ENCODE peak calls at places on chromosomes 13 and 19, in four cellular contexts. P is lung, W is MCF 10A, U is Peyer's patch. R is an unnamed sample.
A peak's percentile ranks its signal among the peaks of the same experiment; 100 is the strongest.

GRCh38 chr13:112983042-112983305 is 14.0 kb downstream of the MCF2L start:
- DNase-seq in P (no peak), U (no peak), W (no peak), R (no peak)

GRCh38 chr19:41530761-41531301 is 45.1 kb upstream of the CEACAM21 start:
- DNase-seq in P (peak; percentile 43), U (no peak), W (no peak), R (no peak)

GRCh38 chr13:106038752-106039151 is 496.7 kb downstream of the EFNB2 start:
- DNase-seq in U (no peak), W (peak; percentile 73), P (no peak), R (no peak)

GRCh38 chr19:17107546-17108452 is 32.2 kb downstream of the MYO9B start:
- DNase-seq in W (peak; percentile 99), U (no peak), P (peak; percentile 74), R (peak; percentile 90)

GRCh38 chr13:30711375-30711774 is 24.0 kb upstream of the ALOX5AP start:
- DNase-seq in P (no peak), W (no peak), U (no peak), R (no peak)

GRCh38 chr19:18494267-18494607 is 27.6 kb downstream of the ELL start:
- DNase-seq in P (no peak), U (no peak), W (no peak), R (no peak)

GRCh38 chr19:2171349-2172145 is 7.8 kb downstream of the DOT1L start:
- DNase-seq in W (no peak), P (no peak), U (no peak), R (no peak)

GRCh38 chr19:47022541-47023447 is 3.2 kb downstream of the NPAS1 start:
- DNase-seq in U (no peak), W (no peak), P (no peak), R (no peak)

GRCh38 chr19:18650048-18650435 is 13.2 kb downstream of the KLHL26 start:
- DNase-seq in P (no peak), W (no peak), U (no peak), R (no peak)

GRCh38 chr13:35014606-35015005 is 72.5 kb downstream of the NBEA start:
- DNase-seq in W (no peak), U (no peak), P (no peak), R (no peak)

GRCh38 chr19:2503521-2504109 is 27.7 kb downstream of the GADD45B start:
- DNase-seq in U (no peak), W (peak; percentile 64), P (no peak), R (no peak)

GRCh38 chr19:48330012-48330681 is 4.8 kb downstream of the EMP3 start:
- DNase-seq in P (peak; percentile 79), U (peak; percentile 88), W (no peak), R (no peak)
- TF ChIP-seq CTCF in P (no peak), U (no peak), W (no peak), R (no peak)

DNA sequence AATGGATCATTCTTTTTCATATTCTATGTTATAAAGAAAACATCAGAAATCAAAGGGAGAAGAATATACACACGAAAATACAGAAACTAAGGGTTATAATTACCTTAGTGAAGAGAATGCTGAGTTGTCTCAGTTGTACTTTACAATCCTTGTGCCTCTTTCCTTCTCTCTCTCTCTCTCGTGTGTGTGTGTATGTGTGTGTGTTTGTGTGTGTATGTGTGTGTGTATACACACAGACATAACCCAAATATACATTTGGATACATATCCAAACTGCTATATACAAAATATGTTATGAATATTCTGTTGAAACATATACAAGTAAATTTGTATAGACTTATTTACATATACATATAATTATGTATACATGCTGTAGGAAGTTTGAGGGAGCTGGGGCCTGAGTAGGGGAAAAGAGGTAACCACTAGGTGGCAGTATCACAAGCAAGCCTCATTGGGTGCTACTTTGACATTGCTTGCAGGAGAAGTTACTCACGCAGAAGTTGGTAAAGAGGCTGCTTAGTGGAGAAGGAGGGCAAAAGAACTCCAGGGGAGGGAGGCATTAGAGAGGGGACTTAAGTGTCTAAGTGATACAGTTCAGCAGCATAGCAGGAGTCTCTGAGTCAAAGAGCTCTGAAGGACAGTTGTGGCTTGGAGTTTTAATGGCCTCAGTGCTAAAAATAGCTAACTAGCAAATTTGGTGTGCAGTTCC is 465.1 kb upstream of the PCDH20 start:
- DNase-seq in W (peak; percentile 61), U (no peak), P (no peak), R (no peak)
- TF ChIP-seq CTCF in W (peak; percentile 25), U (no peak), P (no peak), R (peak; percentile 56)

GRCh38 chr13:46071590-46072249 is 19.2 kb upstream of the ZC3H13 start:
- DNase-seq in P (no peak), W (no peak), U (no peak), R (no peak)
- TF ChIP-seq CTCF in P (no peak), W (no peak), U (no peak), R (no peak)

GRCh38 chr19:30733826-30734550 is 361.8 kb downstream of the ZNF536 start:
- DNase-seq in U (no peak), W (no peak), P (no peak), R (no peak)
- TF ChIP-seq CTCF in U (no peak), W (no peak), P (no peak), R (no peak)

DNA sequence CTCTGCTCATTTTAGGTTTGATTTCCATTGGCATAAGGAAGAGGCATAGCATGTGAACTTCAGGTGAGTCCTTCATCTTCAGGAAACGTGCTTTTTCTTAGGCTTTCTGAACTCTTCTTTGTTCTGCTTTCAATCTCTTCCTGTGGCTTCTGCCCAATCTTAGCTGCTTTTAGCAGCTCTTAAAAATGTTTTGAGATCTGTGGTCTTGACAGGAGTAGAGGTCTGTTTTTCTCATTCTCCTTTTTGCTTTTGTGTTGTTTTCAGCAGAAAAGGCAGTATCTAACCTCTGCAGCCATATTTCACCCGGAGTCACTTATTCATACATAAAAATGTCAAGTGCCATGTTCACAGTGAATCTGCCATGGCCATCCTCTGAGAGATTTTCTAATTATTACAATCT is 120.3 kb downstream of the LIG4 start:
- DNase-seq in U (no peak), W (no peak), P (no peak), R (no peak)
- TF ChIP-seq CTCF in U (no peak), W (no peak), P (no peak), R (no peak)

GRCh38 chr13:79915386-79915785 is 425.5 kb downstream of the SPRY2 start:
- DNase-seq in U (no peak), P (no peak), W (no peak), R (no peak)

GRCh38 chr13:79910869-79911540 is 429.9 kb downstream of the SPRY2 start:
- DNase-seq in W (no peak), P (no peak), U (no peak), R (no peak)

GRCh38 chr13:79909664-79910063 is 428.7 kb downstream of the NDFIP2 start:
- DNase-seq in W (no peak), P (no peak), U (no peak), R (no peak)

GRCh38 chr13:79913141-79913827 is 427.6 kb downstream of the SPRY2 start:
- DNase-seq in W (no peak), P (no peak), U (no peak), R (no peak)

DNA sequence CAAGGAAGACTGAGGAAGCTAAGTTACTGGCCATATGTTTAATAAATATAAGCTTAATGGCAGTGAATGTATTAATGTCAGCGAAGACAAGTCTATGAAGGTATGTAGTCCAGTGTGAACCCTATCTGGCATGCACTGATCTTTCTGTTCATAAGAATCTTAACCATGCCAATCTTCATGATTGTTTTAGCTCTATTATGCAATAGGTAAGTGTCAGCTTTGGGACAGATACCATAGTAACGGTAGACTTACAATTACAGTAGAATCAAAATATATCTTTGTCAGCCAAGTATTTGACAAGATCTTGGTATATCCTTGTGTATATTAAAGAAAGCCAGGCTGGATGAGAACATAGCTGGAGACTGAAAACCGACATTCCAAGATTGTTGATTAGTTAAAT is 428.5 kb downstream of the SPRY2 start:
- DNase-seq in W (no peak), P (no peak), U (no peak), R (no peak)
- TF ChIP-seq CTCF in W (no peak), P (no peak), U (no peak), R (no peak)

GRCh38 chr13:110813646-110814624 is 100.4 kb downstream of the ING1 start:
- DNase-seq in W (no peak), P (no peak), U (no peak), R (peak; percentile 82)
- TF ChIP-seq CTCF in W (no peak), P (no peak), U (no peak), R (no peak)

GRCh38 chr19:53431399-53432087 is at the start of gene ZNF761:
- DNase-seq in W (peak; percentile 92), P (peak; percentile 97), U (peak; percentile 99), R (peak; percentile 98)
- TF ChIP-seq CTCF in W (peak; percentile 39), P (no peak), U (peak; percentile 25), R (peak; percentile 62)

GRCh38 chr19:31356587-31357314 is 7.5 kb upstream of the TSHZ3 start:
- DNase-seq in U (no peak), W (no peak), P (no peak), R (no peak)
- TF ChIP-seq CTCF in U (no peak), W (no peak), P (peak; percentile 9), R (peak; percentile 65)

GRCh38 chr13:73772449-73773186 is 361.6 kb downstream of the KLF12 start:
- DNase-seq in P (no peak), W (no peak), U (no peak), R (no peak)
- TF ChIP-seq CTCF in P (no peak), W (no peak), U (no peak), R (no peak)

R was measured in osteocyte.